ENCODE peak calls at places on chromosome 5, in five cellular contexts. O is HS-27A, D is AG09309, W is ELF-1, I is body of pancreas. T is an unnamed sample.

GRCh38 chr5:118921946-118922345 is 66.4 kb downstream of the DTWD2 start:
- DNase-seq in O (no peak), D (no peak), W (no peak), I (no peak), T (no peak)

GRCh38 chr5:98614341-98614740 is 159.1 kb upstream of the RGMB start:
- DNase-seq in O (no peak), D (no peak), W (no peak), I (no peak), T (no peak)

GRCh38 chr5:115194671-115195070 is 25.0 kb upstream of the TRIM36 start:
- DNase-seq in O (no peak), D (peak; percentile 37), W (no peak), I (peak; percentile 71), T (no peak)

GRCh38 chr5:43038523-43038989 is 1.6 kb downstream of the ANXA2R start:
- DNase-seq in O (no peak), D (no peak), W (peak; percentile 52), I (no peak), T (no peak)

GRCh38 chr5:170267431-170268152 is 30.0 kb downstream of the LCP2 start:
- DNase-seq in O (peak; percentile 5), D (peak; percentile 27), W (peak; percentile 81), I (peak; percentile 63), T (peak; percentile 9)

GRCh38 chr5:150255659-150256415 is 33.7 kb downstream of the CAMK2A start:
- DNase-seq in O (no peak), D (no peak), W (peak; percentile 36), I (no peak), T (no peak)

GRCh38 chr5:51242453-51242852 is 140.8 kb upstream of the ISL1 start:
- DNase-seq in O (no peak), D (no peak), W (no peak), I (no peak), T (no peak)

GRCh38 chr5:148499461-148499860 is 115.7 kb downstream of the FBXO38 start:
- DNase-seq in O (no peak), D (no peak), W (no peak), I (no peak), T (no peak)

GRCh38 chr5:74390822-74391221 is 249.7 kb downstream of the ENC1 start:
- DNase-seq in O (no peak), D (no peak), W (no peak), I (no peak), T (no peak)

GRCh38 chr5:136077046-136077445 is 48.3 kb downstream of the TGFBI start:
- DNase-seq in O (no peak), D (no peak), W (no peak), I (no peak), T (no peak)

GRCh38 chr5:142823176-142823575 is 53.0 kb downstream of the ARHGAP26 start:
- DNase-seq in O (no peak), D (no peak), W (no peak), I (no peak), T (no peak)

GRCh38 chr5:157387683-157388093 is 72.3 kb upstream of the NIPAL4 start:
- DNase-seq in O (peak; percentile 43), D (peak; percentile 92), W (no peak), I (no peak), T (peak; percentile 78)

GRCh38 chr5:122858451-122858850 is 13.0 kb downstream of the SNX24 start:
- DNase-seq in O (no peak), D (no peak), W (no peak), I (no peak), T (no peak)

GRCh38 chr5:56359809-56360685 is 126.9 kb upstream of the ANKRD55 start:
- DNase-seq in O (no peak), D (no peak), W (no peak), I (no peak), T (no peak)

GRCh38 chr5:154194348-154195329 is 4.1 kb downstream of the GALNT10 start:
- DNase-seq in O (no peak), D (no peak), W (peak; percentile 56), I (no peak), T (no peak)

GRCh38 chr5:54301215-54301614 is 9.2 kb downstream of the ARL15 start:
- DNase-seq in O (no peak), D (no peak), W (no peak), I (no peak), T (no peak)

T was measured in amniotic stem cell.